ENCODE peak calls at places on chromosomes 16 and 17, in four cellular contexts. One of them, this sample, is unnamed.

GRCh38 chr17:30796016-30796415 is 28.5 kb downstream of the CRLF3 start:
- DNase-seq in lower lobe of right lung: no peak
- DNase-seq in AG04449: no peak
- DNase-seq in ascending aorta: no peak
- DNase-seq in this sample: no peak

GRCh38 chr17:6548578-6549330 is 7.6 kb downstream of the PITPNM3 start:
- DNase-seq in lower lobe of right lung: no peak
- DNase-seq in AG04449: no peak
- DNase-seq in ascending aorta: no peak
- DNase-seq in this sample: no peak

GRCh38 chr17:3961564-3962047 is 2.6 kb downstream of the ATP2A3 start:
- DNase-seq in lower lobe of right lung: no peak
- DNase-seq in AG04449: no peak
- DNase-seq in ascending aorta: no peak
- DNase-seq in this sample: no peak

GRCh38 chr17:80724723-80725388 is 180.2 kb downstream of the RPTOR start:
- DNase-seq in lower lobe of right lung: no peak
- DNase-seq in AG04449: no peak
- DNase-seq in ascending aorta: no peak
- DNase-seq in this sample: no peak

GRCh38 chr16:22270525-22270924 is 26.7 kb upstream of the POLR3E start:
- DNase-seq in lower lobe of right lung: no peak
- DNase-seq in AG04449: no peak
- DNase-seq in ascending aorta: no peak
- DNase-seq in this sample: no peak

GRCh38 chr16:80526418-80527061 is 14.3 kb upstream of the DYNLRB2 start:
- DNase-seq in lower lobe of right lung: no peak
- DNase-seq in AG04449: no peak
- DNase-seq in ascending aorta: no peak
- DNase-seq in this sample: peak

GRCh38 chr16:76639685-76640289 is 362.6 kb downstream of the CNTNAP4 start:
- DNase-seq in lower lobe of right lung: no peak
- DNase-seq in AG04449: no peak
- DNase-seq in ascending aorta: no peak
- DNase-seq in this sample: no peak

GRCh38 chr16:85148959-85149358 is 36.7 kb upstream of the CIBAR2 start:
- DNase-seq in lower lobe of right lung: no peak
- DNase-seq in AG04449: no peak
- DNase-seq in ascending aorta: no peak
- DNase-seq in this sample: no peak

GRCh38 chr16:19883296-19883951 is 1.2 kb downstream of the GPRC5B start:
- DNase-seq in lower lobe of right lung: no peak
- DNase-seq in AG04449: no peak
- DNase-seq in ascending aorta: no peak
- DNase-seq in this sample: peak

DNA sequence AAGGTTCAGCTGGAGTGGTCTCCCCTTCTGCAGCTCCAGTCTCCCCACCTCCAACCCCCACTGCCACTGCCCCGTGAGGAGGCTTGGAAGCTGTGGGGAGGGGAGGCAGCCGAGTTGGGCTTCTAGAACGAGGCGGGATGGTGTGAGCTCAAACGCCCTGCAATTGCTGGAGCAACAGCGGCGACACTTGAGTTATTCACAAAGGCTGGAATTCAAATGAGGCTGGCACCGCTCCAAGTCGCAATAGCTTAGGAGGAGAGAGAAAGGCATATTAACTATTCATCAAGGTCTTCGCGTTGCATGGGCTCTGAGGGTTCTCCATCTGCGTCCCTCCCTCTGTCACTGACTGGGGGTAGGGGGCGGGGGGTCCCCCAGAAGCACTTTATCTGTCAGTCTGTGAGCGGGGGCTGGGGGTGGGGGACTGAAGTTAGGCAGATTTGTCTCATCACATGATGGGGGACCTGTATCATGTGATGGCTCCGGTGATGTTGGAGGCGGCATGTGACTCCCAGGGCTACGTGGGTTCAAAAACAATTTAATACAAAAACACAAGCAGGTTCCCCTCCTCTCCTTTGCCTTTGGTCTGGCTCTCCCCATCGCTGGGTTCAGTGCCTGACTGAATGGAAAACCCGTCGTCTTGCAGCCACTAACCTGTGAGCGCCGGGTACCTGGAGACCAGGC is 70.5 kb downstream of the RBBP6 start:
- DNase-seq in lower lobe of right lung: peak
- DNase-seq in AG04449: no peak
- DNase-seq in ascending aorta: no peak
- DNase-seq in this sample: peak
- H3K4me3 ChIP-seq in lower lobe of right lung: peak
- H3K4me3 ChIP-seq in AG04449: peak
- H3K4me3 ChIP-seq in ascending aorta: peak
- H3K4me3 ChIP-seq in this sample: peak

DNA sequence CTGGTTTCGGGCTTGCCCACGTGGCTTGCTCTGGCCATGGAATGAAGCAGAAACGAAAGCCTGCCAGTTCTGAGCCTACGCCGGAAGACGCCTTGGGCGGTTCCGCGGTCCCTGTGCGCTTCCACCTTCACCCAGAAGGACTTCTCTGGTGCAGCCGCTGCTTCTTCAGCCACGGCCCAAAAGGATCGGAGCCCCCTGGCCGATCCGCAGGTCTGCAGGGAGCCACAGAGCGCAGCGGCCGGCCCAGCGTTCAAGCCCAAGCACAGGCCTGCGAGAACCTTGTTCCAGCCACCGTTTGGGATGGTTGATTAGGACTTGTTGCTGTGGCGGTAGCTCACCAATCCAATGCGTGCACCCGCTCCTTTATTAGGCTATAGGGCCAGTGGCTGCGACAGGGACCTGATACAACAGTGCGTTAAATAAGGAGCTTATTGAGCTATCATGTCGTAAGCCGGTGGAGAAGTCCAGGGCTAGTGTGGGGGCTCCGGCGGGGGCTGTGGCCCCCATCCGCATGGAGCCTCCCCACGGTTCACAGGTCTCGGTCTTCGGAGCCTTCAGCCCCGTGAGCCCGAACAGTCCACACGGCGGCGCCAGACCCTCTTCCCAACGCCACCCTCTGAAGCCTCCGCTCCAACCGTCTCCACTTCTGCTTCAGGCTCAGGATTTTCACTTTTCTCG is 10.2 kb upstream of the MPP2 start:
- DNase-seq in lower lobe of right lung: peak
- DNase-seq in AG04449: no peak
- DNase-seq in ascending aorta: no peak
- DNase-seq in this sample: peak
- H3K4me3 ChIP-seq in lower lobe of right lung: peak
- H3K4me3 ChIP-seq in AG04449: no peak
- H3K4me3 ChIP-seq in ascending aorta: peak
- H3K4me3 ChIP-seq in this sample: no peak

GRCh38 chr17:41635121-41636097 is 11.0 kb upstream of the KRT17 start:
- DNase-seq in lower lobe of right lung: no peak
- DNase-seq in AG04449: no peak
- DNase-seq in ascending aorta: no peak
- DNase-seq in this sample: peak
- H3K4me3 ChIP-seq in lower lobe of right lung: no peak
- H3K4me3 ChIP-seq in AG04449: no peak
- H3K4me3 ChIP-seq in ascending aorta: peak
- H3K4me3 ChIP-seq in this sample: no peak

DNA sequence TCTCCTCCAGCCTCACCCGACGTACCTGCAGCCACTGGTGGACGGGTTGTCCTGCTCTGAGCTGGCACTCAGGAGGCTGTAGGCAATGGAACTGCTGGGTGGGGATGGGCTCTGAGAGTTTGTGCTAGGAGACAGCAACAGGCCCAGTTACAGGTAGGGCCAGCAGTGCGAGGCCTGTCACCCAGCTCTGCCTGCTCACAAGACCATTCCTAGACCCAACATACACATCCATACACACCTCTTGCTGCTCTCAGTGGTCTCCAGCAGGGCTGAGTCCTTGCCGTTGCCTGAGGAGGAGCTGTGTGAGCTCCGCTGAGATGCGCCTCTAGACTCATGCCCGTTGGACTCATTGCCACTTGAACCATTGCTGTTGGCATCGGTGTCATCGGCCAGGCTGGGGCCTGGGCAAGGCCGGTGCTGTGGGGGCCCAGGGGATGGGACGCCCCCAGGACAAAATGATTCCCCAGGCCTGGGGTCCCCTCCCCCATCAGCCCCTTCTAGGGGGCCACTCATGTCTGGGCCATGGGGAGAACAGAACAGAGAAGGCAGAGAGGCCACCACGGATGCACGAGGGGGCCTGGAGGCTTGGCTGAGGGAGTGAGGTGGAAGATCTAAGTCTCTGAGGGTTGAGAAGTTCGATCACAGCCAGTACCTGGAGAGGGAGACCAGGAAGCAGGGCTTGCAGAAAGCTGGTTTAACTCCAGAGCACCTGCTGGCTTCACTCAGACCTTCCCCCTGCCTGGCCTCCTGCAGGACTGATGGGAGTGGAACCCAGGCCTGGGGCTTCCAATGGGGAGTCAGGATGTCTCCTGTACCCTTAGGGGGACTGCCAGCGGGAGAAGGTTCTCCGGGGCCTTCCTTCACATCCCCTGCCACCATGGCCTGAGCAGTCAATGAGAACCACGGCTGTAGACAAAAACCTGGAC is 1.7 kb downstream of the PER1 start:
- DNase-seq in lower lobe of right lung: peak
- DNase-seq in AG04449: no peak
- DNase-seq in ascending aorta: no peak
- DNase-seq in this sample: peak
- H3K4me3 ChIP-seq in lower lobe of right lung: peak
- H3K4me3 ChIP-seq in AG04449: peak
- H3K4me3 ChIP-seq in ascending aorta: peak
- H3K4me3 ChIP-seq in this sample: peak

DNA sequence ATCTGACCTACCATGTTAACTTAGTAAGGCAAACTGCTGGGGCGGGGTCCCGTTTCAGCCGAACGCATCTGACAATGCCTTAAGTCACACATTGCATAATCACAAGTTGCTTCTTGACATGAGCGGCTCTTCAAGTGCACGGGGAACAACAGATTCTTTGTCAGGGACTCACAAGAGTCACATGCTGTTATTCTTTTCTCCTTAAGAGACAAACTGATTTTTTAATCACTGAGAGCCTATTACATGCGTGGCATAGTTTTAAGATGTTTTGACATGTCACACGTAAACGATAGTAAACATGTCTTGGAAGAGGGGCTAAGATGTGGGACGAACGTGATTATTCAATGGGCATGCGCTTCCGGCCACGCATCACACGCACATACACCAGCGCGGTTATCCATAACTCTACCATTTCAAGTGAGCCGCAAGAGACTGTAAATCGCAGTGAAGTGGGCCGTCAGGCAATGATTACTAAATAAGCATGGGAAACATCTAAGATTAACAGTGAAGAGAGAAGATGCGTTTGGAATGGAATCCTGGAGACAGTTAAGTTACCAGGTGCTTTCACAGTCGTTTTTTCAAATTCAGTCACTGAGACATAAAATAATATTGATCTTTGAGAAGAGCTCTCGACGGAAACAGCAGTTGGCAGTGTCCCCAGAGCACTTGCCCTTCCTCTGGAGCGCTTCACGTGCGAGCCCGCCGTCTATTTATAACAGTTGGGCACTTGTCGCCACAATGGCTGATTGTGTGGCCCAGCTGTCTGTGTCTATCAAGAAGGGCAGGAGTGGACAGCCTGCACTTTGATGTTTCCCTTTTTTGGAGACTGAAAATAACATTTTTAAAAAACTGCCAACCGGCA is 63.2 kb downstream of the ADCY9 start:
- DNase-seq in lower lobe of right lung: peak
- DNase-seq in AG04449: no peak
- DNase-seq in ascending aorta: no peak
- DNase-seq in this sample: peak
- H3K4me3 ChIP-seq in lower lobe of right lung: peak
- H3K4me3 ChIP-seq in AG04449: peak
- H3K4me3 ChIP-seq in ascending aorta: peak
- H3K4me3 ChIP-seq in this sample: no peak

GRCh38 chr16:54506691-54507090 is 220.1 kb upstream of the IRX3 start:
- DNase-seq in lower lobe of right lung: no peak
- DNase-seq in AG04449: no peak
- DNase-seq in ascending aorta: no peak
- DNase-seq in this sample: no peak
- H3K4me3 ChIP-seq in lower lobe of right lung: no peak
- H3K4me3 ChIP-seq in AG04449: no peak
- H3K4me3 ChIP-seq in ascending aorta: no peak
- H3K4me3 ChIP-seq in this sample: no peak

GRCh38 chr16:12773216-12773615 is 30.5 kb downstream of the CPPED1 start:
- DNase-seq in lower lobe of right lung: no peak
- DNase-seq in AG04449: no peak
- DNase-seq in ascending aorta: no peak
- DNase-seq in this sample: no peak
- H3K4me3 ChIP-seq in lower lobe of right lung: no peak
- H3K4me3 ChIP-seq in AG04449: no peak
- H3K4me3 ChIP-seq in ascending aorta: no peak
- H3K4me3 ChIP-seq in this sample: no peak